ENCODE peak calls at places on chromosome 6, in ten cellular contexts. R, H, P, L, N, A, E, J, D and S are unnamed samples.

GRCh38 chr6:99905209-99906106 is 88.6 kb downstream of the MCHR2 start:
- DNase-seq in A (no peak), J (peak; percentile 21), H (no peak), D (no peak), E (no peak), L (peak; percentile 62), N (no peak), P (peak; percentile 5), R (no peak), S (peak; percentile 12)

GRCh38 chr6:89050155-89050554 is 30.4 kb upstream of the PNRC1 start:
- DNase-seq in D (no peak), E (peak; percentile 56), J (no peak), N (peak; percentile 84), H (peak; percentile 69), A (peak; percentile 87), P (no peak), L (no peak), R (peak; percentile 18), S (no peak)

GRCh38 chr6:41560440-41561192 is 14.4 kb downstream of the FOXP4 start:
- DNase-seq in N (no peak), D (no peak), E (peak; percentile 92), J (no peak), H (no peak), A (peak; percentile 84), R (peak; percentile 77), L (no peak), P (no peak), S (no peak)

GRCh38 chr6:112282217-112282616 is 27.9 kb upstream of the LAMA4 start:
- DNase-seq in E (no peak), A (peak; percentile 86), R (peak; percentile 32), N (peak; percentile 57), P (no peak), J (no peak), H (no peak), D (peak; percentile 82), L (peak; percentile 62), S (peak; percentile 51)

GRCh38 chr6:7264041-7264440 is 49.0 kb downstream of the SSR1 start:
- DNase-seq in N (no peak), J (no peak), E (peak; percentile 30), A (peak; percentile 60), R (no peak), P (no peak), D (no peak), L (no peak), H (no peak), S (no peak)

GRCh38 chr6:160069050-160069454 is 52.6 kb upstream of the SLC22A1 start:
- DNase-seq in E (peak; percentile 74), R (peak; percentile 44), J (no peak), H (no peak), A (peak; percentile 42), L (no peak), N (no peak), D (no peak), P (no peak), S (no peak)

GRCh38 chr6:158353851-158354508 is 41.7 kb downstream of the TULP4 start:
- DNase-seq in H (no peak), D (no peak), L (no peak), A (no peak), N (no peak), J (no peak), P (no peak), E (no peak), R (no peak), S (no peak)

GRCh38 chr6:39218868-39219567 is 10.3 kb downstream of the KCNK5 start:
- DNase-seq in N (no peak), J (no peak), L (no peak), P (no peak), R (no peak), A (no peak), H (no peak), E (no peak), D (no peak), S (no peak)

GRCh38 chr6:13355969-13356368 is 27.6 kb upstream of the TBC1D7 start:
- DNase-seq in R (no peak), L (peak; percentile 69), H (no peak), E (no peak), A (no peak), N (no peak), D (no peak), P (no peak), J (peak; percentile 65), S (no peak)

DNA sequence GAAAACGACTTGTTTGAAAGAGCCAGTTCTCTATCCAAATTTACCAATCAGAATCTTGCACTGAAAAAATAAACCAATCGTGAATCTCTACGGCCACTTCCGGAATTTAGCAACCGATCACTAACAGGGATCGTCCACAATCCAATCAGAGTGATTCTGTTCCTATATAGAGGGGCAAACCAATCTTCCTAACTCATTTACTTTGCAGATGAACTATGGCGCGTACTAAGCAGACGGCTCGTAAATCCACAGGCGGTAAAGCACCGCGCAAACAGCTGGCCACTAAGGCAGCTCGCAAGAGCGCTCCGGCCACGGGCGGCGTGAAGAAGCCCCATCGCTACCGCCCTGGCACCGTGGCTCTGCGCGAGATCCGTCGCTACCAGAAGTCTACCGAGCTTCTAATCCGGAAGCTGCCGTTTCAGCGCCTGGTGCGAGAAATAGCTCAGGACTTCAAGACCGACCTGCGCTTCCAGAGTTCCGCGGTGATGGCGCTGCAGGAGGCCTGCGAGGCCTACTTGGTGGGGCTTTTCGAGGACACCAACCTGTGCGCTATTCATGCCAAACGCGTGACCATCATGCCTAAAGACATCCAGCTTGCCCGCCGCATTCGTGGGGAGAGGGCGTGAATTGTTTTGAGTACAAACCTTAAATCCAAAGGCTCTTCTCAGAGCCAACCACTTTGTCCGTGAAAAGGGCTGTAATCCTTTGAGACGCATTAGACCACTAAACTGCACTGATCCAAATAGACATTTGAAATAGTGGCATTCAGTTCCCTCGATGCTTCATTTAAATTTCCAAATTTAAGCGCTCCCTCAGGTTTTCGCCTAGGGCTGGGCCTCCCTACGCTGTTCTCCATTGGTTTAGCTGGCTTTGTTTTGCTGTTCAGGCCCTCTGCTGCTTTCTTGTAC is 138.0 kb downstream of the HFE start:
- DNase-seq in N (no peak), E (no peak), L (no peak), D (peak; percentile 86), P (no peak), J (no peak), H (no peak), R (no peak), A (no peak), S (peak; percentile 36)
- H3K27ac ChIP-seq in N (no peak overlapping the region), E (peak overlapping the region; percentile 77), L (peak overlapping the region; percentile 60), D (peak overlapping the region; percentile 88), P (peak overlapping the region; percentile 91), J (peak overlapping the region; percentile 97), H (no peak overlapping the region), R (peak overlapping the region; percentile 87), A (peak overlapping the region; percentile 85), S (peak overlapping the region; percentile 98)

DNA sequence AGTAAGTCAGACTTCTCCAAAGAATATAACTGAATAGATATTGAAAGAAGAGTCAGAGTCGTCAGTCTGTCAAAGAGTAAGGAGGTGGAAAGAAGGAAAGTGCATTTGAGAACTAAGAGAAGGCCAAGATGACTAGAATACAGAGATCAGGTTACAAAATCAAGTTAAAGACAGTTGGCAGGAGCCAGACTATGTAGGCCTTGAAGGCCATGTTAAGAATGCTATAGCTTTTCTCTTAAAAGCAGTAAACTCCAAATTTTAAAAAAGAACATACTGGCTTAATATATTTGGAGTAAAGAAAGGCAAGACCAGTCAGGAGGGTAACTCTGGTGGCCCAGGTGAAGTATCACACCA is 68.8 kb downstream of the IBTK start:
- DNase-seq in N (no peak), H (no peak), A (no peak), D (no peak), R (no peak), P (no peak), L (no peak), J (no peak), E (no peak), S (no peak)
- H3K27ac ChIP-seq in N (no peak overlapping the region), H (no peak overlapping the region), A (no peak overlapping the region), D (no peak overlapping the region), R (no peak overlapping the region), P (no peak overlapping the region), L (no peak overlapping the region), J (no peak overlapping the region), E (no peak overlapping the region), S (no peak overlapping the region)

GRCh38 chr6:3159805-3160781 is 2.7 kb upstream of the TUBB2A start:
- DNase-seq in H (no peak), N (peak; percentile 30), L (peak; percentile 73), D (no peak), J (peak; percentile 49), E (peak; percentile 91), R (peak; percentile 84), A (peak; percentile 78), P (no peak), S (no peak)
- H3K27ac ChIP-seq in H (peak overlapping the region; percentile 51), N (no peak overlapping the region), L (peak overlapping the region; percentile 65), D (no peak overlapping the region), J (peak overlapping the region; percentile 22), E (peak overlapping the region; percentile 38), R (peak overlapping the region; percentile 36), A (peak overlapping the region; percentile 99), P (no peak overlapping the region), S (no peak overlapping the region)

GRCh38 chr6:150666071-150666470 is 66.4 kb downstream of the PLEKHG1 start:
- DNase-seq in R (peak; percentile 30), A (peak; percentile 69), H (peak; percentile 47), N (peak; percentile 56), L (no peak), P (no peak), D (no peak), E (peak; percentile 61), J (no peak), S (no peak)

GRCh38 chr6:150670311-150670710 is 70.6 kb downstream of the PLEKHG1 start:
- DNase-seq in A (no peak), R (no peak), D (no peak), L (no peak), E (no peak), P (no peak), N (no peak), H (no peak), J (no peak), S (no peak)

GRCh38 chr6:150668882-150669476 is 69.3 kb downstream of the PLEKHG1 start:
- DNase-seq in A (no peak), N (no peak), J (no peak), H (no peak), E (no peak), D (no peak), L (no peak), P (no peak), R (no peak), S (peak; percentile 37)

GRCh38 chr6:150664091-150664490 is 64.4 kb downstream of the PLEKHG1 start:
- DNase-seq in H (no peak), J (no peak), N (no peak), R (no peak), L (no peak), E (no peak), D (no peak), A (no peak), P (no peak), S (no peak)

DNA sequence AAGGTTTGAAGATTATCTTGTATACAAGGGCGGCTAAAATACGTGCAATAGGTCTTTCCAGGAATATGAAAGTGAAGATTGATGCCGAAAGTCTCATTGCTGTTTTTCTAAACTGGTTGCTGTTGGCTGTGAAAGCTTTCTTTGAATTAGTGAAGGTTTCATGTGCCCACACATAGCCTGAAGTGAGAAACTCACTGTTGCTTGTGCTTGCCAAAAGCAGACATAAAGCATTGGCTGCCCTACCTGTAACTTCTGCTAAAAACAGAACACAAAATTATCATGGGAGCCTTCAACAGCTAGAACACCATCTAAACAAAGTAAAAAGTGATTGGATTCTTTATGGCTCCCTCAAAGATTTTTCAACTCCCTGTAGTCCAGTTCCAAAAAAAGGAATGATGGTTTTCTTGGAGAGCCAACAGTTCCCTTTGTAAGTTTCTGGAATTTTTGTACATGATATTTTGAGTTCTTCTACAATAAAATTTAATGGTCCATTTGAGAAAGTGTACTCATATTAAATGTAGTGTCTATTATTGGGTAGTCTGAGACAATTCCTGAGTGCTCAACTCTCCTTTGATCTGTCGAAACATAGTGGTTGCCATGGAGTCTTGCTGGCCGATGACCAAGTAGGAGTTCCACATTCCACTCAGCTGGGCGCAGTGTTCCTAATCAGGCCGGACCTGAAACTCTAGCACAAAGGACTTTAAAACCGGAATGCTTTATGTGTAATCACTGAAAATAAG is 68.5 kb downstream of the PLEKHG1 start:
- DNase-seq in R (peak; percentile 92), L (peak; percentile 80), P (no peak), N (peak; percentile 98), H (peak; percentile 78), J (peak; percentile 53), E (peak; percentile 94), D (peak; percentile 2), A (peak; percentile 95), S (peak; percentile 50)
- H3K27ac ChIP-seq in R (peak overlapping the region; percentile 64), L (no peak overlapping the region), P (no peak overlapping the region), N (no peak overlapping the region), H (peak overlapping the region; percentile 38), J (no peak overlapping the region), E (peak overlapping the region; percentile 34), D (no peak overlapping the region), A (peak overlapping the region; percentile 78), S (peak overlapping the region; percentile 20)